ENCODE peak calls at places on chromosomes 12 and 14, in eight cellular contexts. D is cardiac muscle cell; Z is HEK293T; X is LoVo; N is GM20000; H is GM03348; A is posterior cingulate gyrus; U is stimulated activated CD4-positive, alpha-beta T cell treated with anti-CD3 and anti-CD28 coated beads, Interleukin-15, amount 100 ng/mL, for 1 hour. M is an unnamed sample.

GRCh38 chr14:97277711-97278110 is 480.5 kb downstream of the VRK1 start:
- DNase-seq in D (no peak), Z (no peak), X (no peak), N (no peak), H (no peak), A (no peak), U (no peak), M (no peak)

GRCh38 chr12:90335561-90335960 is 619.4 kb downstream of the CCER1 start:
- DNase-seq in D (no peak), Z (no peak), X (no peak), N (no peak), H (no peak), A (no peak), U (no peak), M (no peak)

GRCh38 chr12:4383304-4383865 is 3.9 kb upstream of the FGF23 start:
- DNase-seq in D (no peak), Z (no peak), X (no peak), N (no peak), H (no peak), A (no peak), U (no peak), M (no peak)

GRCh38 chr12:62757048-62757447 is 177.9 kb downstream of the PPM1H start:
- DNase-seq in D (no peak), Z (no peak), X (no peak), N (no peak), H (no peak), A (no peak), U (no peak), M (no peak)

GRCh38 chr12:50232771-50233209 is 50.5 kb downstream of the LIMA1 start:
- DNase-seq in D (no peak), Z (no peak), X (no peak), N (no peak), H (no peak), A (no peak), U (no peak), M (no peak)

GRCh38 chr12:126608607-126609175 is 1543.5 kb downstream of the AACS start:
- DNase-seq in D (no peak), Z (no peak), X (no peak), N (no peak), H (no peak), A (no peak), U (no peak), M (no peak)

GRCh38 chr14:38257500-38257899 is 1.6 kb upstream of the CLEC14A start:
- DNase-seq in D (peak; percentile 31), Z (no peak), X (no peak), N (no peak), H (no peak), A (no peak), U (no peak), M (no peak)

GRCh38 chr14:55979096-55979495 is 139.1 kb upstream of the PELI2 start:
- DNase-seq in D (no peak), Z (no peak), X (no peak), N (no peak), H (no peak), A (no peak), U (no peak), M (no peak)

GRCh38 chr14:75803768-75804167 is 142.7 kb downstream of the TTLL5 start:
- DNase-seq in D (peak; percentile 74), Z (no peak), X (no peak), N (no peak), H (peak; percentile 52), A (no peak), U (no peak), M (no peak)

GRCh38 chr14:70709726-70710382 is 68.1 kb downstream of the TTC9 start:
- DNase-seq in D (no peak), Z (no peak), X (no peak), N (no peak), H (no peak), A (no peak), U (no peak), M (no peak)

GRCh38 chr12:101299346-101299745 is 19.4 kb downstream of the UTP20 start:
- DNase-seq in D (peak; percentile 9), Z (no peak), X (no peak), N (no peak), H (no peak), A (no peak), U (no peak), M (no peak)

GRCh38 chr14:100449225-100449987 is 126.3 kb downstream of the SLC25A47 start:
- DNase-seq in D (no peak), Z (no peak), X (no peak), N (no peak), H (no peak), A (no peak), U (no peak), M (no peak)